ENCODE peak calls at places on chromosome 13, in ten cellular contexts. A is AG04450; X is BE2C; U is stimulated activated naive CD8-positive, alpha-beta T cell treated with anti-CD3 and anti-CD28 coated beads, Interleukin-15, Interleukin-2, amounts not matched to agents 100 U/mL and 50 U/mL, for 24 hours; N is stimulated activated CD4-positive, alpha-beta T cell treated with anti-CD3 and anti-CD28 coated beads, Interleukin-12 subunit alpha, Interleukin-12 subunit beta, amount 100 ng/mL, for 48 hours; T is activated T-cell treated with anti-CD3 and anti-CD28 coated beads, Interleukin-2, amount 50 U/mL, for 4 hours; Z is adrenal gland; I is kidney glomerular epithelial cell; E is stimulated activated CD8-positive, alpha-beta memory T cell treated with anti-CD3 and anti-CD28 coated beads, Interleukin-2, amount 100 ng/mL, for 1 hour; J is naive thymus-derived CD4-positive, alpha-beta T cell. G is an unnamed sample.

GRCh38 chr13:59982631-59983382 is 180.9 kb downstream of the DIAPH3 start:
- DNase-seq in A (no peak), X (no peak), U (no peak), N (no peak), T (no peak), Z (no peak), I (no peak), E (no peak), J (no peak), G (no peak)

GRCh38 chr13:47897411-47898050 is 103.5 kb downstream of the SUCLA2 start:
- DNase-seq in A (no peak), X (no peak), U (no peak), N (no peak), T (no peak), Z (no peak), I (peak; percentile 23), E (no peak), J (no peak), G (no peak)

GRCh38 chr13:93248627-93249047 is 22.0 kb downstream of the GPC6 start:
- DNase-seq in A (no peak), X (peak; percentile 83), U (no peak), N (no peak), T (no peak), Z (no peak), I (peak; percentile 34), E (no peak), J (no peak), G (no peak)

GRCh38 chr13:40777166-40777956 is 6.4 kb upstream of the MRPS31 start:
- DNase-seq in A (no peak), X (peak; percentile 58), U (peak; percentile 43), N (no peak), T (no peak), Z (peak; percentile 29), I (peak; percentile 78), E (no peak), J (no peak), G (peak; percentile 29)

GRCh38 chr13:23433171-23434153 is at the start of gene SACS:
- DNase-seq in A (no peak), X (peak; percentile 64), U (no peak), N (no peak), T (no peak), Z (no peak), I (peak; percentile 23), E (no peak), J (no peak), G (no peak)

GRCh38 chr13:19329365-19329764 is 147.7 kb upstream of the TUBA3C start:
- DNase-seq in A (no peak), X (no peak), U (no peak), N (no peak), T (no peak), Z (no peak), I (no peak), E (no peak), J (no peak), G (no peak)

GRCh38 chr13:85985791-85986190 is 186.6 kb upstream of the SLITRK6 start:
- DNase-seq in A (no peak), X (no peak), U (no peak), N (no peak), T (no peak), Z (no peak), I (peak; percentile 16), E (no peak), J (no peak), G (no peak)

GRCh38 chr13:30923423-30923822 is 9.0 kb upstream of the TEX26 start:
- DNase-seq in A (no peak), X (no peak), U (no peak), N (no peak), T (no peak), Z (no peak), I (no peak), E (no peak), J (no peak), G (no peak)

GRCh38 chr13:44191504-44192171 is 182.0 kb upstream of the SERP2 start:
- DNase-seq in A (no peak), X (peak; percentile 71), U (peak; percentile 13), N (no peak), T (peak; percentile 17), Z (peak; percentile 68), I (no peak), E (peak; percentile 1), J (peak; percentile 81), G (peak; percentile 75)

GRCh38 chr13:59103004-59103768 is 1060.5 kb downstream of the DIAPH3 start:
- DNase-seq in A (peak; percentile 66), X (peak; percentile 45), U (no peak), N (no peak), T (no peak), Z (no peak), I (peak; percentile 23), E (no peak), J (no peak), G (no peak)

GRCh38 chr13:29483211-29483610 is 112.3 kb downstream of the SLC7A1 start:
- DNase-seq in A (no peak), X (peak; percentile 77), U (no peak), N (no peak), T (no peak), Z (no peak), I (no peak), E (no peak), J (no peak), G (no peak)

GRCh38 chr13:95564948-95565347 is 12.4 kb downstream of the CLDN10 start:
- DNase-seq in A (no peak), X (no peak), U (no peak), N (no peak), T (no peak), Z (no peak), I (peak; percentile 92), E (no peak), J (no peak), G (no peak)

GRCh38 chr13:37403776-37404497 is 194.6 kb downstream of the POSTN start:
- DNase-seq in A (peak; percentile 73), X (no peak), U (no peak), N (no peak), T (no peak), Z (no peak), I (no peak), E (no peak), J (no peak), G (no peak)

GRCh38 chr13:82747331-82747730 is 1134.9 kb downstream of the SLITRK1 start:
- DNase-seq in A (no peak), X (no peak), U (no peak), N (no peak), T (no peak), Z (no peak), I (no peak), E (no peak), J (no peak), G (no peak)

GRCh38 chr13:21966014-21966413 is 295.1 kb downstream of the FGF9 start:
- DNase-seq in A (no peak), X (no peak), U (no peak), N (no peak), T (no peak), Z (no peak), I (no peak), E (no peak), J (no peak), G (no peak)

GRCh38 chr13:30153871-30154426 is 153.4 kb downstream of the KATNAL1 start:
- DNase-seq in A (no peak), X (no peak), U (no peak), N (no peak), T (no peak), Z (no peak), I (peak; percentile 48), E (no peak), J (no peak), G (no peak)

GRCh38 chr13:69243366-69243765 is 864.3 kb upstream of the ATXN8OS start:
- DNase-seq in A (no peak), X (no peak), U (no peak), N (no peak), T (no peak), Z (no peak), I (no peak), E (no peak), J (no peak), G (no peak)

GRCh38 chr13:98033277-98034247 is 80.1 kb downstream of the IPO5 start:
- DNase-seq in A (no peak), X (peak; percentile 58), U (no peak), N (no peak), T (no peak), Z (peak; percentile 41), I (peak; percentile 84), E (no peak), J (no peak), G (no peak)

GRCh38 chr13:32262165-32262564 is 53.0 kb downstream of the ZAR1L start:
- DNase-seq in A (no peak), X (no peak), U (no peak), N (no peak), T (no peak), Z (no peak), I (no peak), E (no peak), J (no peak), G (no peak)

GRCh38 chr13:43720780-43721397 is 65.9 kb downstream of the ENOX1 start:
- DNase-seq in A (no peak), X (no peak), U (no peak), N (no peak), T (no peak), Z (no peak), I (no peak), E (no peak), J (no peak), G (no peak)

GRCh38 chr13:24032252-24032651 is 128.3 kb upstream of the SPATA13 start:
- DNase-seq in A (peak; percentile 65), X (no peak), U (no peak), N (no peak), T (no peak), Z (no peak), I (no peak), E (no peak), J (no peak), G (no peak)

GRCh38 chr13:25170554-25171107 is 1.5 kb downstream of the AMER2 start:
- DNase-seq in A (no peak), X (no peak), U (peak; percentile 11), N (no peak), T (no peak), Z (no peak), I (no peak), E (no peak), J (no peak), G (no peak)

GRCh38 chr13:79485014-79485441 is 4.1 kb downstream of the NDFIP2 start:
- DNase-seq in A (peak; percentile 57), X (no peak), U (no peak), N (no peak), T (no peak), Z (peak; percentile 33), I (peak; percentile 94), E (no peak), J (no peak), G (no peak)

GRCh38 chr13:46664195-46664594 is 111.2 kb downstream of the LRCH1 start:
- DNase-seq in A (no peak), X (no peak), U (no peak), N (no peak), T (no peak), Z (no peak), I (no peak), E (no peak), J (no peak), G (no peak)